ENCODE peak calls at places on chromosome 1, in four cellular contexts. U is endothelial cell, W is ELR, X is PC-9. V is an unnamed sample.

GRCh38 chr1:178057863-178058576 is 35.9 kb upstream of the RASAL2 start:
- DNase-seq in U (peak; percentile 48), W (peak; percentile 61), X (peak; percentile 8), V (peak; percentile 29)

GRCh38 chr1:31812158-31812829 is 3.5 kb downstream of the SPOCD1 start:
- DNase-seq in U (no peak), W (no peak), X (no peak), V (no peak)

GRCh38 chr1:185027252-185027882 is 18.0 kb upstream of the RNF2 start:
- DNase-seq in U (no peak), W (no peak), X (no peak), V (no peak)

GRCh38 chr1:197868751-197869501 is 33.5 kb upstream of the C1orf53 start:
- DNase-seq in U (peak; percentile 29), W (peak; percentile 77), X (peak; percentile 1), V (peak; percentile 52)

GRCh38 chr1:209988706-209989105 is 50.7 kb downstream of the SYT14 start:
- DNase-seq in U (no peak), W (peak; percentile 23), X (peak; percentile 5), V (no peak)

GRCh38 chr1:5938068-5938740 is 54.0 kb downstream of the NPHP4 start:
- DNase-seq in U (no peak), W (peak; percentile 74), X (no peak), V (peak; percentile 20)

GRCh38 chr1:157302199-157302497 is 164.0 kb upstream of the ETV3 start:
- DNase-seq in U (no peak), W (no peak), X (no peak), V (no peak)

GRCh38 chr1:95393434-95393833 is 159.4 kb downstream of the RWDD3 start:
- DNase-seq in U (no peak), W (no peak), X (no peak), V (no peak)

GRCh38 chr1:53548031-53548491 is 88.9 kb downstream of the DMRTB1 start:
- DNase-seq in U (no peak), W (no peak), X (no peak), V (peak; percentile 24)

GRCh38 chr1:247113094-247113497 is 8.9 kb upstream of the ZNF669 start:
- DNase-seq in U (no peak), W (peak; percentile 53), X (peak; percentile 21), V (no peak)

GRCh38 chr1:21175324-21175669 is 1.4 kb downstream of the EIF4G3 start:
- DNase-seq in U (no peak), W (peak; percentile 68), X (no peak), V (no peak)

GRCh38 chr1:156804026-156804425 is 12.6 kb downstream of the SH2D2A start:
- DNase-seq in U (no peak), W (no peak), X (no peak), V (no peak)

GRCh38 chr1:6025269-6026094 is 20.2 kb upstream of the KCNAB2 start:
- DNase-seq in U (no peak), W (peak; percentile 64), X (peak; percentile 69), V (no peak)

GRCh38 chr1:163844393-163844948 is 522.7 kb downstream of the NUF2 start:
- DNase-seq in U (no peak), W (peak; percentile 16), X (no peak), V (no peak)

GRCh38 chr1:154170547-154171221 is 15.8 kb upstream of the NUP210L start:
- DNase-seq in U (no peak), W (peak; percentile 29), X (no peak), V (no peak)

GRCh38 chr1:228226956-228227791 is 19.3 kb downstream of the OBSCN start:
- DNase-seq in U (no peak), W (peak; percentile 67), X (no peak), V (no peak)

GRCh38 chr1:230084408-230085177 is 17.6 kb downstream of the GALNT2 start:
- DNase-seq in U (no peak), W (peak; percentile 98), X (peak; percentile 86), V (no peak)

GRCh38 chr1:19166066-19166465 is 44.0 kb downstream of the UBR4 start:
- DNase-seq in U (no peak), W (peak; percentile 16), X (no peak), V (no peak)

GRCh38 chr1:165451696-165452095 is 6.8 kb upstream of the RXRG start:
- DNase-seq in U (no peak), W (no peak), X (no peak), V (no peak)

GRCh38 chr1:25145775-25146381 is 86.4 kb downstream of the SYF2 start:
- DNase-seq in U (no peak), W (no peak), X (no peak), V (no peak)

GRCh38 chr1:177174921-177175634 is 4.3 kb downstream of the BRINP2 start:
- DNase-seq in U (no peak), W (no peak), X (no peak), V (no peak)